ENCODE peak calls at places on chromosome 15, in five cellular contexts. X is NCI-H2171 treated with DMSO at 0.1 percent for 48 hours, G is Daoy, U is fibroblast of the conjunctiva, E is HuH-7. W is an unnamed sample.

GRCh38 chr15:68418611-68419161 is 13.3 kb downstream of the ITGA11 start:
- DNase-seq in X (no peak), G (peak; percentile 44), U (peak; percentile 67), E (no peak), W (no peak)

GRCh38 chr15:31471731-31472430 is 145.2 kb downstream of the KLF13 start:
- DNase-seq in X (peak; percentile 89), G (peak; percentile 79), U (peak; percentile 54), E (no peak), W (no peak)

GRCh38 chr15:75904241-75904631 is 558 bp downstream of the FBXO22 start:
- DNase-seq in X (peak; percentile 78), G (peak; percentile 27), U (no peak), E (peak; percentile 36), W (peak; percentile 50)

GRCh38 chr15:92906563-92907081 is 6.5 kb downstream of the CHD2 start:
- DNase-seq in X (no peak), G (peak; percentile 79), U (no peak), E (no peak), W (peak; percentile 76)

GRCh38 chr15:73914145-73914544 is 12.1 kb upstream of the LOXL1 start:
- DNase-seq in X (no peak), G (no peak), U (no peak), E (no peak), W (no peak)

GRCh38 chr15:71532994-71533393 is 277.4 kb upstream of the NR2E3 start:
- DNase-seq in X (peak; percentile 67), G (peak; percentile 31), U (peak; percentile 8), E (peak; percentile 28), W (no peak)

GRCh38 chr15:101407439-101407838 is 82.1 kb downstream of the PCSK6 start:
- DNase-seq in X (no peak), G (no peak), U (no peak), E (no peak), W (no peak)

GRCh38 chr15:95182081-95182480 is 950.7 kb downstream of the MCTP2 start:
- DNase-seq in X (no peak), G (no peak), U (no peak), E (no peak), W (no peak)

GRCh38 chr15:32132850-32133249 is 102.5 kb downstream of the CHRNA7 start:
- DNase-seq in X (no peak), G (no peak), U (no peak), E (no peak), W (no peak)

GRCh38 chr15:51312132-51312531 is 26.3 kb downstream of the CYP19A1 start:
- DNase-seq in X (no peak), G (no peak), U (peak; percentile 22), E (peak; percentile 48), W (no peak)

GRCh38 chr15:96878129-96878528 is 547.6 kb downstream of the NR2F2 start:
- DNase-seq in X (no peak), G (no peak), U (no peak), E (no peak), W (no peak)

GRCh38 chr15:75360391-75360790 is 8.0 kb downstream of the MAN2C1 start:
- DNase-seq in X (no peak), G (no peak), U (no peak), E (no peak), W (no peak)

GRCh38 chr15:87538327-87538834 is 718.2 kb downstream of the NTRK3 start:
- DNase-seq in X (no peak), G (no peak), U (no peak), E (no peak), W (no peak)

GRCh38 chr15:41934843-41935242 is 37.5 kb downstream of the EHD4 start:
- DNase-seq in X (no peak), G (peak; percentile 92), U (no peak), E (no peak), W (peak; percentile 87)